ENCODE peak calls at places on chromosomes 3 and 15, in ten cellular contexts. L is uterus, O is ovary, M is endothelial cell of umbilical vein, D is right lobe of liver, F is NB4, Z is heart left ventricle, X is HCT116, B is Peyer's patch, I is breast epithelium. Y is an unnamed sample.

GRCh38 chr15:39874890-39875549 is 45.0 kb downstream of the GPR176 start:
- DNase-seq in L (no peak), O (no peak), M (peak), D (no peak), F (peak), Z (no peak), X (peak), B (no peak), I (no peak), Y (no peak)

GRCh38 chr3:177982034-177982433 is 554.2 kb upstream of the KCNMB2 start:
- DNase-seq in L (no peak), O (no peak), M (peak), D (no peak), F (no peak), Z (no peak), X (no peak), B (no peak), I (no peak), Y (no peak)

GRCh38 chr3:121330118-121330517 is 215.7 kb downstream of the POLQ start:
- DNase-seq in L (no peak), O (no peak), M (no peak), D (no peak), F (no peak), Z (no peak), X (no peak), B (no peak), I (no peak), Y (no peak)

GRCh38 chr3:17466028-17466427 is 276.4 kb downstream of the TBC1D5 start:
- DNase-seq in L (no peak), O (no peak), M (no peak), D (no peak), F (no peak), Z (no peak), X (no peak), B (no peak), I (no peak), Y (no peak)

GRCh38 chr3:152688313-152688712 is 146.6 kb upstream of the P2RY1 start:
- DNase-seq in L (no peak), O (no peak), M (no peak), D (no peak), F (no peak), Z (no peak), X (no peak), B (no peak), I (no peak), Y (no peak)

GRCh38 chr15:25850154-25851111 is 12.7 kb downstream of the ATP10A start:
- DNase-seq in L (peak), O (peak), M (no peak), D (peak), F (peak), Z (peak), X (no peak), B (peak), I (peak), Y (peak)

GRCh38 chr3:188003188-188004171 is 150.5 kb upstream of the LPP start:
- DNase-seq in L (no peak), O (no peak), M (no peak), D (peak), F (no peak), Z (no peak), X (no peak), B (no peak), I (no peak), Y (no peak)

GRCh38 chr3:99319450-99319849 is 318.9 kb upstream of the COL8A1 start:
- DNase-seq in L (no peak), O (no peak), M (no peak), D (no peak), F (no peak), Z (no peak), X (no peak), B (no peak), I (no peak), Y (no peak)

GRCh38 chr15:80328496-80328895 is 75.7 kb upstream of the ARNT2 start:
- DNase-seq in L (no peak), O (no peak), M (no peak), D (no peak), F (peak), Z (no peak), X (no peak), B (no peak), I (no peak), Y (no peak)

GRCh38 chr3:121800906-121801305 is 34.0 kb downstream of the IQCB1 start:
- DNase-seq in L (no peak), O (no peak), M (no peak), D (no peak), F (no peak), Z (no peak), X (no peak), B (no peak), I (no peak), Y (no peak)

GRCh38 chr15:92820233-92821021 is 79.7 kb upstream of the CHD2 start:
- DNase-seq in L (peak), O (peak), M (peak), D (peak), F (peak), Z (peak), X (peak), B (peak), I (peak), Y (peak)
- TF ChIP-seq POLR2A in L (peak), O (peak), M (peak), D (peak), F (peak), Z (no peak), X (peak), B (peak), I (peak), Y (no peak)

DNA sequence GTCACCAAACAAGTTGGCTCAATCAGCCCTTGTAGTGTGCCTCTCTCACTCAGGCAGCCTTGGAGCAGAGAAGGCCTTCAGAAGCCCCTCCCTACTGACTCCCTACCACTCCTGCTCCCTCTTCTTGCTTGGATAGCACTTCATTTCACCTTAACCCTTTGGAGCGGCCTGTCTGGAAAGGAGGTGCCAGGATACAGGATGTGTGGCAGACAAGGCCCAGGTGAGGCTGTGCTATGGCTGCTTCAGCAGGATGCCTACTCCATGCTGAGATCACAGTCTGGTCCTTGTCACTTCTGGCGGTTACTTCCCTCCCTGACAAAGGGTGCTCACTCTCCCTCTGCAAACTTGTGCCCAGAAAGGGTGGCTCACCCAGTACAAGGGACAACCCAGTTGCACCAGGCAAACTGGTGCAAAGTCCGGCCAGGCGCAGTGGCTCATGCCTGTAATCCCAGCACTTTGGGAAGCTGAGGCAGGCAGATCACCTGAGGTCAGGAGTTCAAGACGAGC is 1.0 kb downstream of the MON1A start:
- DNase-seq in L (no peak), O (no peak), M (no peak), D (no peak), F (no peak), Z (no peak), X (no peak), B (no peak), I (no peak), Y (no peak)
- H3K4me3 ChIP-seq in L (peak), O (no peak), M (no peak), D (peak), F (peak), Z (peak), X (peak), B (no peak), I (peak), Y (peak)

GRCh38 chr3:106399773-106400172 is 531.0 kb upstream of the CBLB start:
- DNase-seq in L (no peak), O (no peak), M (no peak), D (no peak), F (no peak), Z (no peak), X (no peak), B (no peak), I (no peak), Y (no peak)
- TF ChIP-seq POLR2A in L (no peak), O (no peak), M (no peak), D (no peak), F (no peak), Z (no peak), X (no peak), B (no peak), I (no peak), Y (no peak)

DNA sequence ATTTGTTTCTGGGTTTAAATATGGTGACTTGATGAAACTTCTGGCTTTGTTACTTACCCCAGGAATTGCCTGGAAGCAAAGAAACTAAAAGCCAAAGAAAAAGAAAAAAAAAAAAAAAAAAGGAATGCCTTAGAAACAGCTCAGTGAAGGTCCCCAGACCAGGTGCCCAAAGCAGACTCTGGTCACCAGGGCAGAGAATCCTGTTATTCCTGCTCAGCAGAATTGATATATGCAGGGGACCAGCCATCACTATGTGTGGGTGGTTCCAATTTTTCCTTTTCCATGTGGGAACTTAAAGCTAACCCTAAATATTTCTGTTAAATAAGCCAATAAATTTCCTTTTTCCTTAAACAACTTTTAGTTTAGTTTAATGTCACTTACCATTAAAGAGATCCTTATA is 100.8 kb upstream of the TPRG1 start:
- DNase-seq in L (no peak), O (no peak), M (no peak), D (no peak), F (no peak), Z (no peak), X (no peak), B (no peak), I (no peak), Y (no peak)
- H3K4me3 ChIP-seq in L (no peak), O (no peak), M (no peak), D (no peak), F (no peak), Z (no peak), X (no peak), B (no peak), I (no peak), Y (no peak)

GRCh38 chr15:72751751-72752455 is 31.7 kb downstream of the ADPGK start:
- DNase-seq in L (no peak), O (no peak), M (no peak), D (no peak), F (peak), Z (no peak), X (no peak), B (peak), I (no peak), Y (peak)
- TF ChIP-seq POLR2A in L (no peak), O (no peak), M (no peak), D (no peak), F (no peak), Z (no peak), X (no peak), B (no peak), I (no peak), Y (no peak)

Y was measured in esophagus muscularis mucosa.